ENCODE peak calls at places on chromosomes 7 and 10, in nine cellular contexts. J, U, B, A, S, Z, T, X and C are unnamed samples.

GRCh38 chr10:79050896-79051555 is 17.7 kb upstream of the ZMIZ1 start:
- DNase-seq in Z (no peak), A (no peak), U (no peak), T (no peak), S (no peak), X (no peak), J (no peak), B (peak), C (no peak)

GRCh38 chr7:112202819-112203218 is 3.4 kb downstream of the DOCK4 start:
- DNase-seq in J (no peak), Z (peak), S (peak), T (peak), B (no peak), A (peak), X (peak), U (peak), C (no peak)

GRCh38 chr10:44697096-44697495 is 214.0 kb upstream of the TMEM72 start:
- DNase-seq in J (no peak), A (no peak), B (no peak), U (no peak), S (no peak), Z (no peak), X (no peak), T (no peak), C (no peak)

GRCh38 chr10:78605800-78606350 is 462.9 kb upstream of the ZMIZ1 start:
- DNase-seq in T (no peak), A (no peak), S (no peak), B (no peak), J (no peak), X (no peak), U (no peak), Z (no peak), C (no peak)

GRCh38 chr10:83983578-83984255 is 155.6 kb upstream of the GHITM start:
- DNase-seq in B (no peak), X (peak), J (no peak), U (no peak), T (no peak), S (no peak), Z (no peak), A (no peak), C (no peak)

GRCh38 chr7:3067193-3067592 is 23.5 kb upstream of the CARD11 start:
- DNase-seq in S (no peak), B (no peak), A (no peak), T (no peak), X (no peak), Z (no peak), J (no peak), U (no peak), C (no peak)

GRCh38 chr7:2864204-2864985 is 20.3 kb upstream of the GNA12 start:
- DNase-seq in U (no peak), B (no peak), X (no peak), Z (no peak), T (no peak), A (no peak), S (no peak), J (no peak), C (no peak)

GRCh38 chr7:152709307-152710133 is 33.6 kb upstream of the XRCC2 start:
- DNase-seq in Z (no peak), X (no peak), T (no peak), U (no peak), S (no peak), A (no peak), J (no peak), B (no peak), C (no peak)

GRCh38 chr10:83078645-83079044 is 1060.7 kb upstream of the GHITM start:
- DNase-seq in A (no peak), B (no peak), T (no peak), J (no peak), X (no peak), S (no peak), Z (no peak), U (no peak), C (no peak)

GRCh38 chr7:16817536-16817935 is 12.7 kb upstream of the AGR2 start:
- DNase-seq in J (no peak), A (no peak), T (no peak), S (no peak), U (no peak), X (no peak), Z (no peak), B (peak), C (no peak)

GRCh38 chr7:5677538-5678294 is 103.7 kb downstream of the RNF216 start:
- DNase-seq in J (peak), T (peak), B (peak), A (no peak), U (no peak), X (peak), S (peak), Z (no peak), C (peak)

GRCh38 chr7:98628916-98629525 is 11.9 kb downstream of the NPTX2 start:
- DNase-seq in U (no peak), A (no peak), J (no peak), Z (no peak), T (no peak), S (no peak), B (no peak), X (no peak), C (no peak)

GRCh38 chr10:98488669-98489430 is 42.1 kb upstream of the HPS1 start:
- DNase-seq in S (no peak), T (no peak), A (no peak), Z (no peak), J (no peak), U (no peak), B (no peak), X (no peak), C (no peak)

GRCh38 chr10:114874827-114875541 is 53.4 kb downstream of the FHIP2A start:
- DNase-seq in T (peak), Z (no peak), A (no peak), X (no peak), B (no peak), S (peak), U (no peak), J (no peak), C (peak)

GRCh38 chr10:70274643-70275042 is 9.2 kb downstream of the NPFFR1 start:
- DNase-seq in J (no peak), S (peak), B (peak), T (peak), Z (no peak), U (no peak), A (no peak), X (no peak), C (no peak)

GRCh38 chr7:27430115-27430514 is 187.5 kb downstream of the EVX1 start:
- DNase-seq in J (no peak), A (no peak), S (no peak), U (no peak), X (no peak), Z (no peak), B (no peak), T (no peak), C (no peak)